ENCODE peak calls at places on chromosomes 1 and 21, in ten cellular contexts. L is bronchial epithelial cell, H is psoas muscle, R is GM10248, N is colonic mucosa, D is cardiac muscle cell, S is left lung, Y is testis, C is pancreas, F is astrocyte of the spinal cord. X is an unnamed sample.

GRCh38 chr1:209435654-209436566 is 147.6 kb upstream of the CAMK1G start:
- DNase-seq in D (peak), C (peak), S (no peak), L (peak), F (peak), Y (peak), H (peak), R (peak), N (peak), X (peak)

GRCh38 chr1:205593967-205594366 is 37.8 kb downstream of the ELK4 start:
- DNase-seq in S (no peak), C (no peak), F (no peak), L (no peak), D (no peak), H (no peak), Y (no peak), N (no peak), R (peak), X (no peak)

GRCh38 chr21:15682182-15682895 is 47.4 kb upstream of the USP25 start:
- DNase-seq in S (no peak), Y (no peak), N (no peak), H (no peak), L (peak), C (no peak), D (no peak), R (no peak), F (peak), X (peak)

GRCh38 chr1:172837816-172838680 is 179.1 kb downstream of the FASLG start:
- DNase-seq in H (no peak), R (no peak), F (no peak), C (no peak), Y (no peak), S (no peak), L (peak), N (no peak), D (no peak), X (peak)

GRCh38 chr1:156910309-156910782 is 10.1 kb upstream of the LRRC71 start:
- DNase-seq in N (peak), F (no peak), H (no peak), D (peak), L (no peak), R (peak), C (peak), Y (peak), S (peak), X (peak)

GRCh38 chr1:58898739-58899580 is 115.1 kb upstream of the JUN start:
- DNase-seq in R (no peak), F (no peak), L (no peak), N (peak), D (peak), Y (peak), H (peak), S (peak), C (no peak), X (no peak)

GRCh38 chr1:209758360-209758759 is 2.5 kb downstream of the TRAF3IP3 start:
- DNase-seq in R (no peak), S (no peak), C (no peak), H (no peak), F (no peak), D (no peak), Y (no peak), L (no peak), N (no peak), X (no peak)

GRCh38 chr21:32119389-32119788 is 159.5 kb downstream of the MIS18A start:
- DNase-seq in N (no peak), R (no peak), F (no peak), Y (no peak), D (no peak), L (no peak), C (no peak), S (no peak), H (no peak), X (no peak)

GRCh38 chr1:229171934-229172333 is 99.0 kb upstream of the RAB4A start:
- DNase-seq in N (peak), S (no peak), Y (no peak), L (no peak), D (no peak), H (no peak), C (no peak), F (no peak), R (no peak), X (no peak)

GRCh38 chr1:66809736-66810326 is 8.8 kb upstream of the INSL5 start:
- DNase-seq in Y (no peak), L (peak), C (no peak), D (no peak), H (no peak), S (no peak), F (peak), R (no peak), N (no peak), X (no peak)

GRCh38 chr1:204853446-204853845 is 17.2 kb upstream of the NFASC start:
- DNase-seq in S (no peak), N (no peak), C (no peak), Y (no peak), H (no peak), R (no peak), D (no peak), F (no peak), L (no peak), X (no peak)

GRCh38 chr1:91647061-91647460 is 146.4 kb downstream of the CDC7 start:
- DNase-seq in D (no peak), N (no peak), Y (no peak), R (no peak), S (no peak), C (no peak), L (no peak), H (no peak), F (no peak), X (no peak)

GRCh38 chr1:95116666-95117206 is 419 bp upstream of the TLCD4 start:
- DNase-seq in S (peak), N (peak), R (peak), F (peak), C (peak), D (peak), Y (peak), H (peak), L (peak), X (peak)

GRCh38 chr1:205259361-205259832 is 31.7 kb downstream of the TMCC2 start:
- DNase-seq in N (no peak), S (no peak), F (no peak), C (no peak), Y (no peak), R (no peak), H (no peak), L (peak), D (no peak), X (no peak)

GRCh38 chr1:243793298-243793697 is 56.7 kb downstream of the AKT3 start:
- DNase-seq in Y (no peak), R (no peak), L (no peak), D (no peak), F (no peak), S (no peak), H (no peak), N (no peak), C (no peak), X (no peak)

GRCh38 chr1:202812176-202813026 is 1.6 kb downstream of the PCAT6 start:
- DNase-seq in S (no peak), H (no peak), F (no peak), Y (no peak), R (no peak), D (no peak), C (no peak), L (peak), N (peak), X (no peak)

GRCh38 chr1:3060601-3061551 is 8.1 kb upstream of the PRDM16 start:
- DNase-seq in N (no peak), S (no peak), H (no peak), R (no peak), D (no peak), Y (no peak), C (peak), F (no peak), L (peak), X (no peak)

GRCh38 chr1:107277022-107277421 is 136.2 kb downstream of the NTNG1 start:
- DNase-seq in C (no peak), F (peak), R (no peak), S (no peak), Y (peak), L (peak), N (peak), H (no peak), D (peak), X (peak)

GRCh38 chr1:228018961-228019721 is 12.3 kb downstream of the WNT3A start:
- DNase-seq in L (no peak), R (peak), H (no peak), Y (no peak), F (no peak), C (peak), N (no peak), S (peak), D (no peak), X (no peak)

GRCh38 chr1:189775343-189775742 is 702.3 kb downstream of the BRINP3 start:
- DNase-seq in H (no peak), F (peak), C (no peak), L (peak), D (peak), Y (no peak), R (no peak), S (no peak), N (no peak), X (no peak)

GRCh38 chr1:229164338-229164737 is 106.6 kb upstream of the RAB4A start:
- DNase-seq in R (no peak), F (no peak), H (no peak), N (peak), S (no peak), Y (no peak), L (no peak), D (no peak), C (no peak), X (no peak)

GRCh38 chr1:55580845-55581332 is 365.7 kb upstream of the USP24 start:
- DNase-seq in L (peak), D (no peak), Y (peak), F (peak), S (no peak), C (no peak), N (no peak), R (no peak), H (no peak), X (no peak)

GRCh38 chr21:19507682-19508260 is 1104.2 kb upstream of the TMPRSS15 start:
- DNase-seq in S (no peak), Y (no peak), R (no peak), N (no peak), D (peak), H (no peak), F (no peak), L (no peak), C (no peak), X (no peak)

GRCh38 chr1:220431840-220432239 is 96.1 kb upstream of the MARK1 start:
- DNase-seq in F (no peak), N (no peak), S (no peak), C (no peak), R (no peak), H (no peak), L (no peak), Y (no peak), D (no peak), X (no peak)

GRCh38 chr1:197130677-197131304 is 15.7 kb downstream of the ASPM start:
- DNase-seq in C (no peak), F (peak), R (no peak), L (peak), Y (no peak), S (no peak), N (no peak), H (no peak), D (no peak), X (no peak)

GRCh38 chr1:58896211-58897183 is 112.7 kb upstream of the JUN start:
- DNase-seq in C (peak), L (no peak), F (no peak), N (peak), Y (peak), R (no peak), H (peak), D (no peak), S (peak), X (no peak)

GRCh38 chr1:40944326-40944725 is 35.2 kb upstream of the CTPS1 start:
- DNase-seq in R (no peak), C (no peak), H (no peak), Y (no peak), S (no peak), N (no peak), D (no peak), F (peak), L (peak), X (no peak)

GRCh38 chr1:192914092-192914491 is 105.3 kb downstream of the RGS2 start:
- DNase-seq in F (no peak), C (no peak), L (no peak), Y (no peak), R (no peak), N (no peak), D (no peak), H (no peak), S (no peak), X (no peak)
- TF ChIP-seq CTCF in F (no peak), C (no peak), L (no peak), Y (no peak), R (no peak), N (no peak), D (no peak), H (no peak), S (no peak), X (no peak)

GRCh38 chr21:33132054-33132453 is 62.1 kb downstream of the OLIG1 start:
- DNase-seq in D (no peak), C (no peak), N (no peak), R (no peak), H (no peak), S (no peak), L (peak), F (no peak), Y (no peak), X (no peak)
- TF ChIP-seq CTCF in D (peak), C (no peak), N (no peak), R (peak), H (no peak), S (no peak), L (peak), F (no peak), Y (no peak), X (peak)

GRCh38 chr1:115064461-115064860 is 24.8 kb downstream of the TSPAN2 start:
- DNase-seq in C (no peak), S (no peak), N (no peak), L (no peak), Y (no peak), F (no peak), D (no peak), R (no peak), H (no peak), X (no peak)
- TF ChIP-seq CTCF in C (no peak), S (no peak), N (no peak), L (no peak), Y (no peak), F (no peak), D (no peak), R (no peak), H (no peak), X (no peak)

DNA sequence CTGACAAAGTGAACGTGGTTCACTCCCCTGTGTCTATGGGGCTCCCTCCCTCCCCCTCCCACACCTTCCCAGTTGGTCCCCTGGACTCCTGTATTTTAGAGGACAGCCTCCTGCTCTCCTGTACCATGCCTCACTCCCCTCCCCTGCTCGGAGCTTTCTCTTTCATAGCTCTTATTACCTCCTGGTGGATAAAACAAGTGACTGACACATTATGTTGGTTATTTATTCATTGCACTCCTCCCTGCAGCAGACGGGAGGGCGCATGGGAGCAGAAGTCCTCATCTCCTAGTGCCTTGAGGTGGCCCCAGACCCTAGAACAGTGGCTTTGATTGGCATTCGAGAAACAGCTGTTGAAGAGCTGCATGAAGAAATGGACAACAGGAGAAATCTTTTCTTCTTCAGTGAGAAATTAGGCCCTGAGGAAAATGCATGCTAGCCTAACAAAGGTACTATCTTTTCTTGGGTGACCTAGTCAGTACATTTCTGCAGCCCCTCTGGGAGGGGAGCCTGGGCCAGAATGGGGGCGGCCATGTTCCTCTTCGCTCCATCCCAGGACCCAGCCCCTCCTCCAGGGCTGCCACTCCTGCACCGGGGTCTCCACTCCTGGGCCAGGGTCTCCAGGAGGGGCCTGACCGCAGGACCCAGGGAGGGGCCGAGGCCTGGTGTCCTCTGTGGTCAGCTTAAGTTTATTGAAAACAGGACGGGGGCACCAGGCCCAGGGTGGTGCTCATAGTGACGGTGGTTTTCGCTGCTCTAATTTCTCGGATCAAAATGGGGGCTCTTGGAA is 1.2 kb upstream of the TFF1 start:
- DNase-seq in D (no peak), C (no peak), F (no peak), S (peak), H (no peak), L (no peak), N (no peak), R (no peak), Y (no peak), X (no peak)
- TF ChIP-seq CTCF in D (no peak), C (no peak), F (no peak), S (no peak), H (no peak), L (no peak), N (no peak), R (no peak), Y (no peak), X (no peak)

GRCh38 chr1:15702722-15703550 is 18.8 kb downstream of the PLEKHM2 start:
- DNase-seq in N (no peak), F (no peak), H (no peak), S (no peak), R (no peak), L (peak), C (peak), Y (no peak), D (no peak), X (no peak)
- TF ChIP-seq CTCF in N (no peak), F (peak), H (peak), S (no peak), R (no peak), L (peak), C (no peak), Y (no peak), D (peak), X (no peak)

DNA sequence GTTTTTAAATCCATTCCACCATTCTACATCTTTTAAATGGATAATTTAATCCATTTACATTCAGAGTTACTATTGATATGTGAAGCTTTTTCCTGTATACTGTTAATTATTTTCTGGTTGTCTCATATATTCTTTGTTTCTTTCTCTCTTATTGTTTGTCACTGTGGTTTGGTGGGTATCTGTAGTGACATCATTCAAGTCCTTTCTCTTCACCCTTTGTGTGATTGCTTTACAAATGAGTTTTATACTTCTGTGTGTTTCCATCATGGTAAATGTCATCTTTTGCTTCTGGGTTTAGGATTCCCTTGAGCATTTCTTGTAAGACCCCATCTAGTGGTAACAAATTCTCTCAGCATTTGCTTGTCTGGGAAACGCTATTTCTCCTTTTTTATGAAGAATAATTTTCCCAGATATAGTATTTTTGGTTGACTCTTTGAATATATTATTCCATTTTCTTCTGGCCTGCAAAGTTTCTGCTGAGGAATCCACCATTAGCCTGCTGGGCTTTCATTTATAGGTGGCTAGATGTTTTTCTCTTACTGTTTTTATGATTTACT is 10.2 kb downstream of the LY9 start:
- DNase-seq in C (no peak), S (no peak), R (no peak), F (no peak), L (no peak), N (no peak), Y (no peak), D (no peak), H (no peak), X (no peak)
- TF ChIP-seq CTCF in C (no peak), S (no peak), R (no peak), F (no peak), L (no peak), N (no peak), Y (no peak), D (no peak), H (no peak), X (peak)

DNA sequence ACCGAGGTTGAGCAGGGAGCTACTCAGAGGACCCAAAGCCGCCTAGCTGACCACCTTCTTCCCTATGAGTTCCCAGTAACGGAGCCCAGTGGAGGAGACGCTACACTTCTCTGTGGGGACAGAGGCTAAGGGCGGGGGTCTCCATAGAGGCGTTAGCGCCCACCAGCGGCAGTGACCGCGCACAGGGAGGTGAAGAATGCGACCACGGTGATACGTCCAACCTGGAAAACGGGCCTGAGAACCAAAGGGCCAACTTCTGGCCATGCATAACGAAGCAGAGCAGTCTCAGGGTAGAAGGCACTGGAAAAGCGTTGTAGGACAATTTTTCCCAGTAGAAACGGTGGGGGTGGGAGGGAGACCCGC is 400 bp upstream of the COG2 start:
- DNase-seq in D (no peak), H (no peak), C (peak), S (peak), N (no peak), R (peak), L (no peak), Y (no peak), F (no peak), X (no peak)
- TF ChIP-seq CTCF in D (no peak), H (no peak), C (no peak), S (no peak), N (no peak), R (no peak), L (no peak), Y (no peak), F (no peak), X (no peak)

GRCh38 chr1:154467768-154468102 is 34.3 kb upstream of the TDRD10 start:
- DNase-seq in F (no peak), L (no peak), C (no peak), S (no peak), N (no peak), Y (no peak), R (no peak), H (no peak), D (no peak), X (no peak)

GRCh38 chr1:154465621-154466020 is 36.4 kb upstream of the TDRD10 start:
- DNase-seq in F (no peak), D (no peak), H (no peak), L (no peak), R (no peak), N (no peak), Y (no peak), S (no peak), C (peak), X (no peak)

GRCh38 chr1:154468480-154469240 is 33.4 kb upstream of the TDRD10 start:
- DNase-seq in H (no peak), S (no peak), D (no peak), F (no peak), Y (no peak), L (no peak), R (no peak), C (no peak), N (no peak), X (no peak)

GRCh38 chr1:154466136-154466665 is 35.8 kb upstream of the TDRD10 start:
- DNase-seq in S (no peak), L (no peak), R (no peak), Y (no peak), F (no peak), D (no peak), C (no peak), H (no peak), N (no peak), X (no peak)

GRCh38 chr1:154466879-154467767 is 34.9 kb upstream of the TDRD10 start:
- DNase-seq in S (no peak), L (no peak), N (no peak), D (no peak), R (peak), C (no peak), F (no peak), H (no peak), Y (peak), X (no peak)
- TF ChIP-seq CTCF in S (no peak), L (no peak), N (no peak), D (peak), R (peak), C (no peak), F (peak), H (no peak), Y (no peak), X (no peak)

X was measured in activated CD8-positive, alpha-beta T cell treated with anti-CD3 and anti-CD28 coated beads for 36 hours.